ENCODE peak calls at places on chromosomes 11 and 22, in eight cellular contexts. C, W, R, J, N, D, L and G are unnamed samples.
A peak's percentile ranks its signal among the peaks of the same experiment; 100 is the strongest.

GRCh38 chr11:3709977-3710376 is 38.8 kb upstream of the CHRNA10 start:
- DNase-seq in C (no peak), W (no peak), D (no peak), R (peak; percentile 25), L (no peak), J (no peak), N (no peak), G (no peak)

GRCh38 chr22:23893957-23894709 is at the start of gene MIF:
- DNase-seq in D (peak; percentile 90), L (peak; percentile 97), R (peak; percentile 87), N (peak; percentile 97), C (peak; percentile 89), J (peak; percentile 97), W (peak; percentile 72), G (peak; percentile 82)

GRCh38 chr22:22682807-22683667 is 38.6 kb downstream of the GGTLC2 start:
- DNase-seq in L (no peak), C (no peak), J (no peak), N (no peak), W (no peak), D (no peak), R (peak; percentile 35), G (no peak)

GRCh38 chr11:121829159-121829643 is 286.8 kb downstream of the BLID start:
- DNase-seq in J (no peak), C (no peak), L (peak; percentile 80), W (peak; percentile 96), N (no peak), D (no peak), R (peak; percentile 99), G (no peak)

GRCh38 chr22:45162531-45162930 is 1.2 kb upstream of the NUP50 start:
- DNase-seq in J (no peak), D (no peak), W (no peak), R (peak; percentile 17), C (no peak), L (no peak), N (no peak), G (no peak)

GRCh38 chr11:68673291-68673930 is 10.9 kb upstream of the GAL start:
- DNase-seq in D (no peak), C (no peak), R (no peak), L (no peak), J (no peak), N (no peak), W (no peak), G (no peak)

GRCh38 chr11:42338056-42338455 is 878.6 kb upstream of the LRRC4C start:
- DNase-seq in R (no peak), C (no peak), L (no peak), N (no peak), W (no peak), J (no peak), D (no peak), G (no peak)

GRCh38 chr22:41280065-41280464 is 5.9 kb downstream of the RANGAP1 start:
- DNase-seq in W (no peak), J (no peak), C (no peak), L (no peak), D (no peak), N (no peak), R (no peak), G (no peak)

GRCh38 chr11:117384045-117384444 is 56.4 kb downstream of the CEP164 start:
- DNase-seq in D (no peak), R (peak; percentile 73), W (peak; percentile 76), L (peak; percentile 87), J (no peak), C (no peak), N (no peak), G (no peak)